ENCODE peak calls at places on chromosomes 6 and 20, in eight cellular contexts. One of them, this sample, is unnamed.

GRCh38 chr6:46097381-46097780 is 32.4 kb upstream of the ENPP4 start:
- DNase-seq in lower leg skin: no peak
- DNase-seq in IMR-90: no peak
- DNase-seq in endothelial cell of umbilical vein: no peak
- DNase-seq in A549: no peak
- DNase-seq in breast epithelium: no peak
- DNase-seq in esophagus squamous epithelium: no peak
- DNase-seq in GM12892: no peak
- DNase-seq in this sample: no peak

GRCh38 chr6:119077643-119078448 is 618 bp downstream of the FAM184A start:
- DNase-seq in lower leg skin: no peak
- DNase-seq in IMR-90: no peak
- DNase-seq in endothelial cell of umbilical vein: no peak
- DNase-seq in A549: no peak
- DNase-seq in breast epithelium: peak; percentile 23
- DNase-seq in esophagus squamous epithelium: no peak
- DNase-seq in GM12892: peak; percentile 10
- DNase-seq in this sample: no peak

GRCh38 chr20:53048387-53048786 is 76.2 kb downstream of the TSHZ2 start:
- DNase-seq in lower leg skin: no peak
- DNase-seq in IMR-90: no peak
- DNase-seq in endothelial cell of umbilical vein: no peak
- DNase-seq in A549: no peak
- DNase-seq in breast epithelium: no peak
- DNase-seq in esophagus squamous epithelium: no peak
- DNase-seq in GM12892: no peak
- DNase-seq in this sample: no peak

GRCh38 chr6:106417572-106418147 is 57.1 kb downstream of the CRYBG1 start:
- DNase-seq in lower leg skin: no peak
- DNase-seq in IMR-90: no peak
- DNase-seq in endothelial cell of umbilical vein: peak; percentile 34
- DNase-seq in A549: no peak
- DNase-seq in breast epithelium: no peak
- DNase-seq in esophagus squamous epithelium: no peak
- DNase-seq in GM12892: no peak
- DNase-seq in this sample: no peak

GRCh38 chr6:158713469-158713868 is 63.6 kb downstream of the SYTL3 start:
- DNase-seq in lower leg skin: no peak
- DNase-seq in IMR-90: no peak
- DNase-seq in endothelial cell of umbilical vein: no peak
- DNase-seq in A549: no peak
- DNase-seq in breast epithelium: no peak
- DNase-seq in esophagus squamous epithelium: no peak
- DNase-seq in GM12892: no peak
- DNase-seq in this sample: no peak

GRCh38 chr20:991850-992249 is 10.3 kb downstream of the RSPO4 start:
- DNase-seq in lower leg skin: no peak
- DNase-seq in IMR-90: no peak
- DNase-seq in endothelial cell of umbilical vein: no peak
- DNase-seq in A549: peak; percentile 41
- DNase-seq in breast epithelium: no peak
- DNase-seq in esophagus squamous epithelium: no peak
- DNase-seq in GM12892: no peak
- DNase-seq in this sample: no peak

GRCh38 chr6:100099189-100100074 is 105.4 kb upstream of the MCHR2 start:
- DNase-seq in lower leg skin: no peak
- DNase-seq in IMR-90: peak; percentile 41
- DNase-seq in endothelial cell of umbilical vein: peak; percentile 44
- DNase-seq in A549: peak; percentile 20
- DNase-seq in breast epithelium: no peak
- DNase-seq in esophagus squamous epithelium: no peak
- DNase-seq in GM12892: no peak
- DNase-seq in this sample: no peak

GRCh38 chr20:43431120-43431519 is 26.6 kb upstream of the SRSF6 start:
- DNase-seq in lower leg skin: no peak
- DNase-seq in IMR-90: no peak
- DNase-seq in endothelial cell of umbilical vein: no peak
- DNase-seq in A549: no peak
- DNase-seq in breast epithelium: no peak
- DNase-seq in esophagus squamous epithelium: no peak
- DNase-seq in GM12892: no peak
- DNase-seq in this sample: no peak

GRCh38 chr6:43768983-43769525 is 957 bp upstream of the VEGFA start:
- DNase-seq in lower leg skin: no peak
- DNase-seq in IMR-90: peak; percentile 91
- DNase-seq in endothelial cell of umbilical vein: no peak
- DNase-seq in A549: no peak
- DNase-seq in breast epithelium: peak; percentile 51
- DNase-seq in esophagus squamous epithelium: no peak
- DNase-seq in GM12892: no peak
- DNase-seq in this sample: no peak

GRCh38 chr6:118993358-118993757 is 58.4 kb upstream of the MCM9 start:
- DNase-seq in lower leg skin: no peak
- DNase-seq in IMR-90: no peak
- DNase-seq in endothelial cell of umbilical vein: no peak
- DNase-seq in A549: no peak
- DNase-seq in breast epithelium: no peak
- DNase-seq in esophagus squamous epithelium: no peak
- DNase-seq in GM12892: no peak
- DNase-seq in this sample: no peak

GRCh38 chr20:63382551-63383300 is 21.6 kb upstream of the CHRNA4 start:
- DNase-seq in lower leg skin: no peak
- DNase-seq in IMR-90: no peak
- DNase-seq in endothelial cell of umbilical vein: no peak
- DNase-seq in A549: no peak
- DNase-seq in breast epithelium: no peak
- DNase-seq in esophagus squamous epithelium: no peak
- DNase-seq in GM12892: no peak
- DNase-seq in this sample: no peak

GRCh38 chr6:87737948-87738347 is 35.9 kb upstream of the AKIRIN2 start:
- DNase-seq in lower leg skin: no peak
- DNase-seq in IMR-90: no peak
- DNase-seq in endothelial cell of umbilical vein: no peak
- DNase-seq in A549: no peak
- DNase-seq in breast epithelium: no peak
- DNase-seq in esophagus squamous epithelium: no peak
- DNase-seq in GM12892: no peak
- DNase-seq in this sample: no peak

GRCh38 chr6:53336070-53336469 is 12.7 kb downstream of the ELOVL5 start:
- DNase-seq in lower leg skin: no peak
- DNase-seq in IMR-90: no peak
- DNase-seq in endothelial cell of umbilical vein: no peak
- DNase-seq in A549: no peak
- DNase-seq in breast epithelium: no peak
- DNase-seq in esophagus squamous epithelium: no peak
- DNase-seq in GM12892: no peak
- DNase-seq in this sample: no peak

GRCh38 chr20:36377348-36378326 is 71.5 kb downstream of the DLGAP4 start:
- DNase-seq in lower leg skin: no peak
- DNase-seq in IMR-90: no peak
- DNase-seq in endothelial cell of umbilical vein: no peak
- DNase-seq in A549: no peak
- DNase-seq in breast epithelium: no peak
- DNase-seq in esophagus squamous epithelium: no peak
- DNase-seq in GM12892: no peak
- DNase-seq in this sample: no peak

GRCh38 chr6:107493158-107494057 is 3.5 kb downstream of the SOBP start:
- DNase-seq in lower leg skin: no peak
- DNase-seq in IMR-90: peak; percentile 67
- DNase-seq in endothelial cell of umbilical vein: peak; percentile 22
- DNase-seq in A549: no peak
- DNase-seq in breast epithelium: no peak
- DNase-seq in esophagus squamous epithelium: no peak
- DNase-seq in GM12892: no peak
- DNase-seq in this sample: no peak

GRCh38 chr6:57135885-57136284 is 36.2 kb upstream of the BAG2 start:
- DNase-seq in lower leg skin: no peak
- DNase-seq in IMR-90: peak; percentile 68
- DNase-seq in endothelial cell of umbilical vein: no peak
- DNase-seq in A549: no peak
- DNase-seq in breast epithelium: no peak
- DNase-seq in esophagus squamous epithelium: no peak
- DNase-seq in GM12892: no peak
- DNase-seq in this sample: no peak

GRCh38 chr20:45345104-45345936 is 2.9 kb downstream of the SDC4 start:
- DNase-seq in lower leg skin: peak; percentile 68
- DNase-seq in IMR-90: no peak
- DNase-seq in endothelial cell of umbilical vein: no peak
- DNase-seq in A549: no peak
- DNase-seq in breast epithelium: peak; percentile 90
- DNase-seq in esophagus squamous epithelium: no peak
- DNase-seq in GM12892: no peak
- DNase-seq in this sample: no peak

GRCh38 chr20:45341939-45342862 is 6.0 kb downstream of the SDC4 start:
- DNase-seq in lower leg skin: peak; percentile 48
- DNase-seq in IMR-90: peak; percentile 74
- DNase-seq in endothelial cell of umbilical vein: peak; percentile 50
- DNase-seq in A549: no peak
- DNase-seq in breast epithelium: peak; percentile 89
- DNase-seq in esophagus squamous epithelium: no peak
- DNase-seq in GM12892: no peak
- DNase-seq in this sample: no peak

GRCh38 chr20:45342863-45343444 is 5.3 kb downstream of the SDC4 start:
- DNase-seq in lower leg skin: no peak
- DNase-seq in IMR-90: no peak
- DNase-seq in endothelial cell of umbilical vein: no peak
- DNase-seq in A549: no peak
- DNase-seq in breast epithelium: peak; percentile 18
- DNase-seq in esophagus squamous epithelium: no peak
- DNase-seq in GM12892: no peak
- DNase-seq in this sample: no peak

GRCh38 chr20:45343445-45343866 is 4.8 kb downstream of the SDC4 start:
- DNase-seq in lower leg skin: no peak
- DNase-seq in IMR-90: no peak
- DNase-seq in endothelial cell of umbilical vein: no peak
- DNase-seq in A549: no peak
- DNase-seq in breast epithelium: peak; percentile 59
- DNase-seq in esophagus squamous epithelium: no peak
- DNase-seq in GM12892: no peak
- DNase-seq in this sample: no peak

GRCh38 chr20:45343867-45344721 is 4.1 kb downstream of the SDC4 start:
- DNase-seq in lower leg skin: peak; percentile 64
- DNase-seq in IMR-90: peak; percentile 93
- DNase-seq in endothelial cell of umbilical vein: peak; percentile 86
- DNase-seq in A549: peak; percentile 69
- DNase-seq in breast epithelium: peak; percentile 90
- DNase-seq in esophagus squamous epithelium: no peak
- DNase-seq in GM12892: no peak
- DNase-seq in this sample: no peak
- TF ChIP-seq POLR2A in lower leg skin: no peak
- TF ChIP-seq POLR2A in IMR-90: peak; percentile 91
- TF ChIP-seq POLR2A in endothelial cell of umbilical vein: no peak
- TF ChIP-seq POLR2A in A549: no peak
- TF ChIP-seq POLR2A in breast epithelium: peak; percentile 70
- TF ChIP-seq POLR2A in esophagus squamous epithelium: no peak
- TF ChIP-seq POLR2A in GM12892: no peak
- TF ChIP-seq POLR2A in this sample: no peak

DNA sequence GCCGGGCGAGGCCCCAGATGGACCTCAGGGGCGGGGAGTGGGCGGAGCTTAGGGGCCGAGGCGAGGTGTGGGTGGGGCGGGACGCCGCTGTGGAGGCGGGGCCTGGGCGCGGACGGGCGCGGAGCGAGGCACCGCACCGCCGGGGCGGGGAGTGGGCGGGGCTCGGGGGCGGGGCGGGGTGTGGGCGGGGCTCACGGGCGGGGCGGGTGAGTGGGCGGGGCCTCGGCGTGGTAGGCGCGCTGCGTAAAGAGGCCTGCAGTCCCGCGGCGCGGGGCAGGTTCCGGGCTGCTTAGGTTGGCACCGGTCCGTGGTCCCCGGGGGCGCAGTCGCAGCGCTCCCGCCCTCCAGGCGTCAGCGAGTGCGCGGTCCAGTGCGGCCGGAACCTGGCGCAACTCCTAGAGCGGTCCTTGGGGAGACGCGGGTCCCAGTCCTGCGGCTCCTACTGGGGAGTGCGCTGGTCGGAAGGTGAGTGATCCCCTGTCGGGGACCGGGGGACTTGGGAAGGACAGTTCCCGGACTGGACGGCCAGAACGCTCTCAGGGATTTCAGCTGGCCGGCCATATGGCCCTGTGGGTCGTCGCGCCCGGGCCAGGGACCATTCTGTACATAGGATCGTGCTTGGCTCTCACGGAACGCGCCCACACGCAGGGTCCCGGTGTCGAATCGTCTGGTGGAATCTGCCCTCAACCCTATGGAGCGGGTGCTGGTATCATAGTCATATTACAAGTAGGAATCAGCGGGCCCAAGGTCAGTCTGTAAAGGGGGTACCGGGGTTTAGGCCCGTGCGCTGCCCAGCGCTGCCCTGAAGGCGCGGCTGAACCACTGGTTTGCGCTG is at the start of gene NQO2:
- DNase-seq in lower leg skin: peak; percentile 89
- DNase-seq in IMR-90: peak; percentile 73
- DNase-seq in endothelial cell of umbilical vein: peak; percentile 86
- DNase-seq in A549: peak; percentile 84
- DNase-seq in breast epithelium: peak; percentile 87
- DNase-seq in esophagus squamous epithelium: peak; percentile 72
- DNase-seq in GM12892: peak; percentile 90
- DNase-seq in this sample: peak; percentile 90
- TF ChIP-seq POLR2A in lower leg skin: no peak
- TF ChIP-seq POLR2A in IMR-90: peak; percentile 82
- TF ChIP-seq POLR2A in endothelial cell of umbilical vein: peak; percentile 72
- TF ChIP-seq POLR2A in A549: peak; percentile 96
- TF ChIP-seq POLR2A in breast epithelium: peak; percentile 77
- TF ChIP-seq POLR2A in esophagus squamous epithelium: no peak
- TF ChIP-seq POLR2A in GM12892: peak; percentile 84
- TF ChIP-seq POLR2A in this sample: peak; percentile 85

GRCh38 chr6:24708612-24709011 is 10.3 kb downstream of the C6orf62 start:
- DNase-seq in lower leg skin: no peak
- DNase-seq in IMR-90: no peak
- DNase-seq in endothelial cell of umbilical vein: no peak
- DNase-seq in A549: no peak
- DNase-seq in breast epithelium: no peak
- DNase-seq in esophagus squamous epithelium: no peak
- DNase-seq in GM12892: no peak
- DNase-seq in this sample: no peak
- TF ChIP-seq POLR2A in lower leg skin: no peak
- TF ChIP-seq POLR2A in IMR-90: no peak
- TF ChIP-seq POLR2A in endothelial cell of umbilical vein: no peak
- TF ChIP-seq POLR2A in A549: no peak
- TF ChIP-seq POLR2A in breast epithelium: no peak
- TF ChIP-seq POLR2A in esophagus squamous epithelium: no peak
- TF ChIP-seq POLR2A in GM12892: no peak
- TF ChIP-seq POLR2A in this sample: no peak

DNA sequence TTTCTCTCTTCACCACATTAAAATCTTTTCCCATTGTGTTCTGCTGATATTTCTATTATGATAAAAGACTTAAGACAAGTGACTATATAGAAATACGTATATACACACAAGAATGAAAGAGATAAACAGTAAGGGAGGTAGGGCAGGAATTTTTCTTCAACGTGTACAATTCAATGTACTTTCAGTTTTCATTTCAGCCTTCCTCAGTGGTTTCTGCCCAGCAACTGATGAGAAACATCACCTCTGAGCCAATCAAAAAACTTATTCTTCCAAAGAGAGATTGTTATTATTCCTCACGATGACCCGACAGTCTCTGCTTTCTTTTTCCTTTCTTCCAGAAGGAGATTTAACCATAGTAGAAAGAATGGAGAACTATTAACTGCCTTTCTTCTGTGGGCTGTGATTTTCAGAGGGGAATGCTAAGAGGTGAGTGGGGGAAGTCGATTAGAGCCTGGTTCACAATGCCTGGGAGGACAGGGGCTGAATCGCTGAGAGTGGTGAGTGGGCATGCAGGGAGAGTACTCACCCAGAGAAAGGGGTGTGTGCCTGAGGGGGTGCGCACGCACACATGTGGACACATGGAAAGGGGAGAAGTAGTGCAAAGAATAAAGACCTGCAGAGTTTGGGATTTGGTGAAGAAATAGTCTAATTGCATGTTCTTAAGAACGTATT is at the start of gene BTN3A1:
- DNase-seq in lower leg skin: peak; percentile 82
- DNase-seq in IMR-90: peak; percentile 70
- DNase-seq in endothelial cell of umbilical vein: peak; percentile 93
- DNase-seq in A549: peak; percentile 62
- DNase-seq in breast epithelium: peak; percentile 50
- DNase-seq in esophagus squamous epithelium: peak; percentile 5
- DNase-seq in GM12892: peak; percentile 32
- DNase-seq in this sample: no peak
- TF ChIP-seq POLR2A in lower leg skin: no peak
- TF ChIP-seq POLR2A in IMR-90: peak; percentile 46
- TF ChIP-seq POLR2A in endothelial cell of umbilical vein: no peak
- TF ChIP-seq POLR2A in A549: no peak
- TF ChIP-seq POLR2A in breast epithelium: no peak
- TF ChIP-seq POLR2A in esophagus squamous epithelium: no peak
- TF ChIP-seq POLR2A in GM12892: no peak
- TF ChIP-seq POLR2A in this sample: no peak